ENCODE peak calls at places on chromosomes 16 and 17, in six cellular contexts. J, E, C, V, L and S are unnamed samples. For H3K4me1, the result is how much of the 10 kb centered on the place peaks cover.

GRCh38 chr16:71426069-71426879 is 15.6 kb downstream of the TLE7 start:
- DNase-seq in J (peak), L (peak), V (no peak), E (no peak), C (no peak), S (peak)

GRCh38 chr16:54040480-54040879 is 246.1 kb downstream of the IRX3 start:
- DNase-seq in V (no peak), C (no peak), J (no peak), E (no peak), L (no peak), S (no peak)

GRCh38 chr16:4370570-4371480 is 823 bp upstream of the VASN start:
- DNase-seq in J (no peak), C (no peak), E (no peak), L (peak), V (no peak), S (peak)

GRCh38 chr17:78278139-78278741 is 46.8 kb downstream of the TMEM235 start:
- DNase-seq in C (no peak), J (no peak), V (no peak), L (no peak), E (no peak), S (no peak)

GRCh38 chr17:72117470-72117747 is 3.4 kb upstream of the SOX9 start:
- DNase-seq in J (no peak), L (no peak), C (no peak), E (no peak), V (no peak), S (no peak)

GRCh38 chr16:5615868-5616642 is 518.5 kb upstream of the EEF2KMT start:
- DNase-seq in L (no peak), E (no peak), J (peak), C (no peak), V (peak), S (peak)

GRCh38 chr16:86895609-86896008 is 317.3 kb downstream of the FOXL1 start:
- DNase-seq in V (no peak), J (no peak), E (no peak), L (no peak), C (no peak), S (no peak)

GRCh38 chr16:70493863-70494770 is 29.2 kb downstream of the COG4 start:
- DNase-seq in J (no peak), V (no peak), E (no peak), C (no peak), L (peak), S (no peak)

GRCh38 chr17:50908860-50909764 is 43.0 kb upstream of the TOB1 start:
- DNase-seq in C (no peak), E (no peak), J (no peak), L (no peak), V (peak), S (peak)

GRCh38 chr16:56513972-56514371 is 5.9 kb downstream of the BBS2 start:
- DNase-seq in J (peak), E (no peak), L (peak), V (no peak), C (no peak), S (peak)

GRCh38 chr17:69637399-69638165 is 223.1 kb downstream of the MAP2K6 start:
- DNase-seq in V (no peak), J (no peak), L (peak), E (no peak), C (no peak), S (no peak)

GRCh38 chr16:66678314-66678713 is 18.2 kb downstream of the CMTM4 start:
- DNase-seq in J (no peak), E (no peak), L (no peak), C (no peak), V (no peak), S (no peak)

GRCh38 chr16:57251352-57251751 is 6.3 kb downstream of the ARL2BP start:
- DNase-seq in V (no peak), L (no peak), J (no peak), C (no peak), E (no peak), S (no peak)

GRCh38 chr16:28182183-28182582 is 29.6 kb downstream of the XPO6 start:
- DNase-seq in C (no peak), J (no peak), L (peak), E (no peak), V (no peak), S (no peak)

GRCh38 chr17:8294361-8294760 is 839 bp downstream of the SLC25A35 start:
- DNase-seq in L (no peak), V (no peak), C (no peak), E (no peak), J (no peak), S (no peak)

GRCh38 chr17:43695968-43696865 is 34.5 kb upstream of the MEOX1 start:
- DNase-seq in C (no peak), L (peak), J (no peak), E (no peak), V (no peak), S (no peak)

GRCh38 chr17:40509626-40510327 is 8.4 kb upstream of the TNS4 start:
- DNase-seq in C (no peak), J (no peak), L (no peak), V (no peak), E (no peak), S (no peak)

GRCh38 chr17:34254651-34255380 is at the start of gene CCL2:
- DNase-seq in V (no peak), C (no peak), J (peak), E (peak), L (peak), S (peak)

GRCh38 chr16:81551821-81552304 is 107.3 kb downstream of the CMIP start:
- DNase-seq in E (no peak), C (no peak), J (no peak), V (no peak), L (peak), S (no peak)

GRCh38 chr17:57839571-57839923 is 10.3 kb downstream of the MRPS23 start:
- DNase-seq in J (no peak), C (no peak), E (no peak), V (no peak), L (no peak), S (no peak)

GRCh38 chr17:81341347-81342061 is 46.4 kb upstream of the SLC38A10 start:
- DNase-seq in C (no peak), V (no peak), J (no peak), E (no peak), L (no peak), S (no peak)
- TF ChIP-seq POLR2A in C (no peak), V (no peak), J (no peak), E (no peak), L (no peak), S (peak)

DNA sequence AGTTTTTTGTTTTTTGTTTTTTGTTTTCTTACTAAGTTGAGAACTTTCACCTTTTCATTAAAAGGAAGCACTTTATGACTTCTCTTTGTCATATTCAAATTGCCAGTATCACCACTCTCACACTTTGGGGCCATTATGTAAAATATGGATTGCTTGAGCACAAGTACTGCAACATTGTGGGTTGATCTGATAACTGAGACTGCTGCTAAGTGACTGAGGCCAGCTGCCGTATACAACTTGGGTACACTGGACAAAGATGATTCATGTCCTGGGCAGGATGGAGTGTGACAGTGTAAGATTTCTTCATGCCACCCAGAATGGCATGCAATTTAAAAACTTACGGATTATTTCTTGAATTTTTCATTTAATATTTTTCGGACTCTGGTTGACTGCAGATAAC is 7.8 kb downstream of the TTC19 start:
- DNase-seq in L (no peak), V (no peak), J (no peak), C (no peak), E (no peak), S (no peak)
- H3K4me1 ChIP-seq in L (under half), V (under half), J (under half), C (under half), E (under half), S (under half)

GRCh38 chr17:36812762-36813161 is 124.5 kb upstream of the LHX1 start:
- DNase-seq in V (no peak), L (no peak), J (no peak), E (no peak), C (no peak), S (no peak)
- H3K27ac ChIP-seq in V (no peak), L (no peak), J (no peak), E (no peak), C (no peak), S (no peak)

DNA sequence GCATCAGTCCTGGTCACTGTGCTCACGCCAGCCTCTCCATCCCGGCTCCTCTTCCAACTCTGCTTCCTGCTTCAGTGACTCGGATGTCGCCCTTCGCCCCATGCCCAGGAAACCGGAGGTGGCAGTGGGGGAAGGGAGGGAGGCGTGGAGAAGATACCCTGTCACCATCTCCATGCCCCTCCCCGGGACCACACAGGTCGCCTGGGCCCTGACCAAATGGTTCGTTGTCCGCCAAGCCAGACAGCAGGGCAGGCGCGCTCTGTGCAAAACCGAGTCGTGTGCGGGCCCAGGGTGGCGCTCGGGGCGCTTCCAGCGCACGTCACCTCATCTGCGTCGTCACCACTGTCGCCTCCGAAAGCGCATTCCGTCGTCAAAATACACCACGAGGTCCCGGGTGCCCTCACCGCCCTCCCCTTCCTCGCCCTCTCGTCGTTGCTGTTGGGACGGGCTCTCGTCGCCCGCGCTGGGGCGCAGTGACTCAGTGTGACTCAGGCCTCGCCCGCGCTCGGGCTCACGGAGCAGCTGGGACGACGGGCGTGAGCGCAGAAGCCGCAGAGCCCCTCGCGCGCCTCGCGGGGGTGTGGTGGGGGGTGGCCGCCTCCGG is 39.2 kb downstream of the ZNF778 start:
- DNase-seq in L (peak), J (no peak), C (no peak), E (no peak), V (no peak), S (peak)
- TF ChIP-seq POLR2A in L (no peak), J (no peak), C (no peak), E (no peak), V (no peak), S (no peak)

GRCh38 chr17:64128787-64129514 is 993 bp downstream of the ERN1 start:
- DNase-seq in C (no peak), E (no peak), L (no peak), J (peak), V (peak), S (peak)

GRCh38 chr17:64129765-64130558 is at the start of gene ERN1:
- DNase-seq in L (peak), V (peak), E (peak), J (peak), C (peak), S (peak)

GRCh38 chr17:64130559-64131001 is 636 bp upstream of the ERN1 start:
- DNase-seq in E (no peak), L (peak), V (no peak), C (no peak), J (no peak), S (peak)

GRCh38 chr17:64131606-64132270 is 1.8 kb upstream of the ERN1 start:
- DNase-seq in V (no peak), C (no peak), L (no peak), J (no peak), E (no peak), S (no peak)

GRCh38 chr17:64129515-64129764 is 504 bp downstream of the ERN1 start:
- DNase-seq in E (no peak), L (no peak), J (no peak), C (no peak), V (no peak), S (no peak)
- H3K4me1 ChIP-seq in E (under half), L (under half), J (under half), C (half or more), V (under half), S (under half)

DNA sequence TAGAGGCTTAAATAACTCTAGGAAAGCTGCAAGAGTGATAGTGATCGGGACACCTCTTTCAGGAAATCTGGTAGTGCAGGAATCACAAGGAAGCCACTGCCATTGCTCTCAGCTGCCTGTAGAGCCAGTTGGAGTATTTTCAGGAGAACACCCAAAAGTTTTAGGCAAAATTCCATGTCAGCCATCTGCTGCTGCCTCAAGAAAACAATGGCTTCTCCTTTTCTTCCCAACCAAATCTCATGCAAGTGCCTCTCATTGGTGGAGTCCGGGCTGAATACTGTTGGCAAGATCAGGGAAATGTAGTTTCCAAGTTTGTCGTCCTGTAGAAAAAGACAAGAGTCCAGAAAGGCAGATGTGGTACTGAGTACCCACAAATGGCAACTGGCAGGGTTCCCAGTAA is 54.9 kb upstream of the TANC2 start:
- DNase-seq in E (no peak), V (no peak), L (no peak), J (no peak), C (no peak), S (no peak)
- H3K27ac ChIP-seq in E (no peak), V (no peak), L (no peak), J (no peak), C (no peak), S (no peak)

DNA sequence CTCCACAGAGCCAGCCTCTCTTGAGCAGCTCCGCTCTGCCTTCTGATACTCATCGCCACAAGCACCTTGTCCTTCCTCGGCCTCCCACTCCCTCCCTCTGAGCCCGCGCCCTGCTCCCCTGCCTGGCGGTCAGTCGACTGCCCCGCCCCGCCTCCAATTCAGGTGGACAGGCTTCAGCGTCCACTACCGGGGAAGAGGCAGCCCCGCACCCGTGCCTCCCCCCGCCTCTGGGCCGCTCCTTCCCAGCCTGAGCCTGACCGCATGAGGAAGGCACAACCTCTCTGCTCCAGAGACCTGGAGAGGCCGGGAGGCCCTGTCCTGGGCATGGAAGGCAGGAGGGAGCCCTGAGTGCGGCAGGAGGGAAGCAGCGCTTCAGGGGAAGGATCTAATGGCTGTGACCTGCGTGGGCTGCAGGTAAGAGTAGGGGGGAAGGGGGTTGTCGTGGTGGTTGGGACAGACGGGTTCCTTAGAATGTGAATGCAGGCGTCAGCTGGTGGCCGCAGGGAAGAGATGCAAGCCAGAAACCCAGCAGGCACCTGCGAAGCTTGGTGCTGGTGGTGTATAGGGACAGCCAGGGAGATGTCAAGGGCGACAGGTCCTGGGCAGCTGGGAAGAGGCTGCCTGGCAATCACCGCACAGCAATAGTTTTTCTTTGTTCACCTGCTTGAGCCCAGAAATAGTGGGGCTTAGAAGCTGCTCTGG is 3.0 kb upstream of the SLC6A4 start:
- DNase-seq in J (no peak), E (no peak), C (no peak), V (no peak), L (no peak), S (no peak)
- TF ChIP-seq POLR2A in J (no peak), E (no peak), C (no peak), V (no peak), L (no peak), S (no peak)

DNA sequence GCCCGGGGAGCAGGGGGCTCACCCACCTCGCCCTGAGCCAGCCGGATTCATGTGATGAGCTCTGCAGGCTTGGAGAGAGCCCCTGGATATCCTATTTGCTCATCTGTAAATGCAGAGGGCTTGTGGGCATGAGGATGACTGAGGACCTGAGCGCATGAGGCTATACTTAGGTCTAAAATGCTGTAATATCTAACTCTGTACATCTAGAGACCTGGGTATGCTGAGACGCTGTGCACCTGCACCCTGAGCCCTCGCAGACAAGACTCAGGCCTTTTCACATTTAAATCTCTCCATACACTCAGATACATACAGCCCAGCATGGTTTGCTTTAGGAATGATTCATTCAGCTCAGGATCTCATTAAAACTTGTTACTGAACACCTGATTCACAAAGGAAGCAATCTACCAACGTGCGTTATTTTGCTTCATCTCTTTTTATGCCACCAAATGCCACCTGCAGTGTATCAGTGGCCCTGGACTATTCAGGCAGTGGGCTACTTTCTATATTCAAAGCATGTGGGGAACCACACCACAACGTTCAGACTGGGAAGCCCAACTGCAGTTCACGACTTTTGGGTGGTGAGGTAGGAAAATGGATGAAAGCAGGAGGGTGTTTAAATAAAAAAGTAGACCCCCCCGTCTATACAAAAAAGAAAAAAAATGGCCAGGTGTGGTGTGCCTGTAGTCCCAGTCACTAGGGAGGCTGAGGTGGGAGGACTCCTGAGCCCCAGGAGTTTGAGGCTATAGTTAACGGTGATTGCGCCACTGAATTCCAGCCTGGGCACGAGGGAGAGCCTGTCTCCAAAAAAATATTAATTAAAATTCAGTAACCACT is 12.0 kb downstream of the USP7 start:
- DNase-seq in V (no peak), J (no peak), L (no peak), E (no peak), C (no peak), S (no peak)
- H3K4me1 ChIP-seq in V (under half), J (under half), L (under half), E (half or more), C (half or more), S (half or more)

DNA sequence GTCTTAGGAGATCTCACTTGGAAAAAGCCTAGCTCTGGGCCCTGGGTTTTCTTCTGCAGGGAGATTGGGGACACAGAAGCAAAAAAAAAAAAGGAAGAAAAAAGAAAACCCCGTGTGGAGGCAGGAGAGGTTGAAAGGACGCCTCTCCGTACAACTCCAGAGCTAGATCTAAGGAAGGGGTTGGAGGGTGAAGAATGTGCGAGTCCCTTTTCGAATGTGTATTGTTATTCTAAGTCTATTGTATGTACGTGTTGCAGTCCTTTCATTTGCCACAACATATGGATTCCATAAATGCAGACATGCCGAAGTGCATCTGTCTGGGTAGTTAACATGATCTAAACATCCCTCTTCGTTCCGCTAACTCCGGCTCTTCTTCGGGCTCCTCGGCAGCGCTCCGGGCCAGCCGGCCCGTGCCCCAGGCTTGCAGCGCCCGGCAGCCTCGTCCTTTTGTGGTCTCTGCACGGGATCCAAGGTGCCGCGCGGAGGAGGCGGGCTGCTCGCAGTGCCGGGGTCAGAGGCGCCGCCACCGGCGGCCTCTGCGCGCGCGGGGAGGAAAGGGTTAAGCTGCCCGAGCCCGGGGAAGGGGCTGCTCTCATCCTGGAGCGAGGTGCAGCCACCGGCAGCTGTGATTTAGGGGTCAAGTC is 14.8 kb upstream of the ZFHX3 start:
- DNase-seq in V (no peak), C (no peak), J (no peak), E (no peak), L (no peak), S (no peak)
- H3K27ac ChIP-seq in V (no peak), C (peak), J (no peak), E (no peak), L (no peak), S (no peak)